ENCODE peak calls at places on chromosome 6, in five cellular contexts. One of them, this sample, is unnamed.

GRCh38 chr6:11139051-11139960 is 27.8 kb upstream of the ERVFRD-1 start:
- DNase-seq in K562: no peak
- DNase-seq in GM12878: no peak
- DNase-seq in IMR-90: peak; percentile 72
- DNase-seq in A549: no peak
- DNase-seq in this sample: no peak

GRCh38 chr6:37110455-37111155 is 59.3 kb upstream of the PIM1 start:
- DNase-seq in IMR-90: no peak
- DNase-seq in GM12878: peak; percentile 59
- DNase-seq in A549: no peak
- DNase-seq in K562: no peak
- DNase-seq in this sample: peak; percentile 44

GRCh38 chr6:89047473-89047872 is 33.1 kb upstream of the PNRC1 start:
- DNase-seq in IMR-90: no peak
- DNase-seq in A549: no peak
- DNase-seq in K562: no peak
- DNase-seq in GM12878: no peak
- DNase-seq in this sample: no peak

GRCh38 chr6:23874985-23875384 is 251.0 kb upstream of the NRSN1 start:
- DNase-seq in A549: no peak
- DNase-seq in IMR-90: no peak
- DNase-seq in GM12878: no peak
- DNase-seq in K562: no peak
- DNase-seq in this sample: no peak

GRCh38 chr6:119481981-119482380 is 132.4 kb upstream of the MAN1A1 start:
- DNase-seq in GM12878: no peak
- DNase-seq in A549: no peak
- DNase-seq in K562: no peak
- DNase-seq in IMR-90: no peak
- DNase-seq in this sample: no peak

GRCh38 chr6:27836783-27837635 is 75.2 kb downstream of the OR2B2 start:
- DNase-seq in A549: no peak
- DNase-seq in GM12878: no peak
- DNase-seq in K562: peak; percentile 51
- DNase-seq in IMR-90: peak; percentile 87
- DNase-seq in this sample: peak; percentile 44

GRCh38 chr6:13695217-13695616 is 16.4 kb downstream of the RANBP9 start:
- DNase-seq in A549: no peak
- DNase-seq in K562: no peak
- DNase-seq in GM12878: no peak
- DNase-seq in IMR-90: peak; percentile 65
- DNase-seq in this sample: no peak

GRCh38 chr6:47581591-47581990 is 104.0 kb downstream of the CD2AP start:
- DNase-seq in A549: no peak
- DNase-seq in K562: no peak
- DNase-seq in GM12878: no peak
- DNase-seq in IMR-90: no peak
- DNase-seq in this sample: no peak

GRCh38 chr6:36720251-36721141 is 22.9 kb downstream of the RAB44 start:
- DNase-seq in A549: no peak
- DNase-seq in GM12878: no peak
- DNase-seq in IMR-90: no peak
- DNase-seq in K562: no peak
- DNase-seq in this sample: no peak

GRCh38 chr6:102832021-102832420 is 1438.5 kb downstream of the GRIK2 start:
- DNase-seq in K562: no peak
- DNase-seq in IMR-90: no peak
- DNase-seq in A549: no peak
- DNase-seq in GM12878: no peak
- DNase-seq in this sample: no peak

GRCh38 chr6:41191569-41191968 is 9.4 kb downstream of the TREML2 start:
- DNase-seq in A549: peak; percentile 8
- DNase-seq in GM12878: no peak
- DNase-seq in IMR-90: no peak
- DNase-seq in K562: peak; percentile 76
- DNase-seq in this sample: peak; percentile 48

GRCh38 chr6:63527658-63528514 is 44.4 kb upstream of the LOC128125822 start:
- DNase-seq in K562: no peak
- DNase-seq in GM12878: no peak
- DNase-seq in A549: peak; percentile 79
- DNase-seq in IMR-90: peak; percentile 100
- DNase-seq in this sample: no peak

GRCh38 chr6:145228962-145229582 is 506.2 kb downstream of the EPM2A start:
- DNase-seq in IMR-90: no peak
- DNase-seq in K562: no peak
- DNase-seq in GM12878: no peak
- DNase-seq in A549: no peak
- DNase-seq in this sample: no peak

GRCh38 chr6:167268683-167269280 is 22.3 kb upstream of the UNC93A start:
- DNase-seq in GM12878: no peak
- DNase-seq in K562: no peak
- DNase-seq in A549: no peak
- DNase-seq in IMR-90: no peak
- DNase-seq in this sample: no peak

GRCh38 chr6:134640975-134641429 is 308.9 kb downstream of the ALDH8A1 start:
- DNase-seq in IMR-90: peak; percentile 95
- DNase-seq in A549: peak; percentile 36
- DNase-seq in K562: peak; percentile 64
- DNase-seq in GM12878: peak; percentile 45
- DNase-seq in this sample: peak; percentile 57

GRCh38 chr6:163354779-163355431 is 59.6 kb upstream of the QKI start:
- DNase-seq in IMR-90: peak; percentile 28
- DNase-seq in K562: no peak
- DNase-seq in A549: no peak
- DNase-seq in GM12878: peak; percentile 9
- DNase-seq in this sample: peak; percentile 45

GRCh38 chr6:74439412-74439811 is 743.4 kb downstream of the CD109 start:
- DNase-seq in K562: no peak
- DNase-seq in GM12878: no peak
- DNase-seq in A549: no peak
- DNase-seq in IMR-90: no peak
- DNase-seq in this sample: no peak

GRCh38 chr6:116586276-116586675 is 15.0 kb downstream of the RWDD1 start:
- DNase-seq in IMR-90: no peak
- DNase-seq in K562: no peak
- DNase-seq in A549: no peak
- DNase-seq in GM12878: no peak
- DNase-seq in this sample: no peak

GRCh38 chr6:107361568-107362270 is 97.6 kb downstream of the PDSS2 start:
- DNase-seq in IMR-90: peak; percentile 82
- DNase-seq in K562: no peak
- DNase-seq in A549: no peak
- DNase-seq in GM12878: no peak
- DNase-seq in this sample: no peak

GRCh38 chr6:111173946-111174345 is 86.6 kb downstream of the SLC16A10 start:
- DNase-seq in A549: no peak
- DNase-seq in GM12878: no peak
- DNase-seq in K562: no peak
- DNase-seq in IMR-90: no peak
- DNase-seq in this sample: no peak

GRCh38 chr6:96537726-96538125 is 16.1 kb downstream of the UFL1 start:
- DNase-seq in GM12878: no peak
- DNase-seq in IMR-90: no peak
- DNase-seq in A549: no peak
- DNase-seq in K562: no peak
- DNase-seq in this sample: no peak

GRCh38 chr6:22025468-22026159 is 271.2 kb downstream of the PRL start:
- DNase-seq in A549: peak; percentile 10
- DNase-seq in IMR-90: peak; percentile 81
- DNase-seq in K562: peak; percentile 79
- DNase-seq in GM12878: peak; percentile 76
- DNase-seq in this sample: peak; percentile 16

GRCh38 chr6:159790947-159791598 is 806 bp downstream of the MRPL18 start:
- DNase-seq in K562: no peak
- DNase-seq in IMR-90: no peak
- DNase-seq in A549: no peak
- DNase-seq in GM12878: no peak
- DNase-seq in this sample: no peak

GRCh38 chr6:28606424-28607391 is 81.0 kb downstream of the GPX5 start:
- DNase-seq in GM12878: peak; percentile 45
- DNase-seq in K562: peak; percentile 66
- DNase-seq in IMR-90: peak; percentile 72
- DNase-seq in A549: peak; percentile 83
- DNase-seq in this sample: peak; percentile 90

GRCh38 chr6:30463651-30464618 is 25.4 kb upstream of the HLA-E start:
- DNase-seq in K562: no peak
- DNase-seq in A549: no peak
- DNase-seq in GM12878: peak; percentile 15
- DNase-seq in IMR-90: peak; percentile 50
- DNase-seq in this sample: no peak

GRCh38 chr6:122878809-122879208 is 89.8 kb downstream of the SMPDL3A start:
- DNase-seq in GM12878: no peak
- DNase-seq in K562: no peak
- DNase-seq in IMR-90: no peak
- DNase-seq in A549: no peak
- DNase-seq in this sample: no peak

GRCh38 chr6:146287691-146288369 is 255.8 kb upstream of the RAB32 start:
- DNase-seq in K562: no peak
- DNase-seq in IMR-90: no peak
- DNase-seq in A549: no peak
- DNase-seq in GM12878: no peak
- DNase-seq in this sample: no peak

GRCh38 chr6:70709826-70710225 is 42.1 kb downstream of the SMAP1 start:
- DNase-seq in IMR-90: peak; percentile 90
- DNase-seq in K562: no peak
- DNase-seq in A549: no peak
- DNase-seq in GM12878: no peak
- DNase-seq in this sample: no peak

GRCh38 chr6:158654960-158655485 is 5.2 kb downstream of the SYTL3 start:
- DNase-seq in GM12878: no peak
- DNase-seq in IMR-90: peak; percentile 79
- DNase-seq in A549: no peak
- DNase-seq in K562: no peak
- DNase-seq in this sample: no peak
- TF ChIP-seq RCOR1 in GM12878: no peak
- TF ChIP-seq RCOR1 in IMR-90: no peak
- TF ChIP-seq RCOR1 in A549: no peak
- TF ChIP-seq RCOR1 in K562: no peak
- TF ChIP-seq RCOR1 in this sample: no peak

DNA sequence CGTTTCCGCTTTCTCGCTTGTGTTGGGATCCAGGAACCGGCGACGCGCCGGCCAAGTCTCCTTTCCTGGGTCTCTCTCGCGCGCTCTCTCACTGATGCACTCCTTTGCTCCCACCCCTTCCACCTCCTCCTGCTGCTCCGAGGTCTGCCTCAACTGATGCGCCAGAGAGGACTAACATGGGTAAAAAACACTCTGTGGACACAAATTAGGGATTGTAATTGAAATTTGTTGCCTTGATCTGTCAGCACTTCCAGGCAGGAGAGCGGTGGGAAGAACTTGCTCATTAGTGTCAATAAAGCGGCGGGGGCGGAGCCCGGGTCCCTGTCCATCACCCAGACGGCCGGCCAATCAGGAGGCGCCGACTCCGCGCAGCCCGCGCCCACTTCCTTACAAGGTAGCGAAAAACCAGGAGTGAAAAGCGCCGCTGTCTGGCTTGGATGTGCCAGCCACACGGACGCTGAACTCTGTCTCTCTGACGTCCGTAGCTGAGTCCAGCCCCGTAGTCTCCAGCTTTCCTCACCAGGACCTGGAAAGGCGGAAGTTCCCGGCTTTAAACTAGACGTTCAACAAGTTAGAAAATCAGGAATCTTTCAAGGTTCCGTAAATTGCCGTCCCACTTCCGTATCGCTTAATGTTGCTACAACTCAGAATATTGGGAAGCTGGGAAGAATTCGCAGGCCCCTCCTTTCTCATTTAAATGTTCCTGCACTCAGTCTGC is at the start of gene TBX18:
- DNase-seq in IMR-90: peak; percentile 88
- DNase-seq in K562: peak; percentile 93
- DNase-seq in A549: peak; percentile 67
- DNase-seq in GM12878: no peak
- DNase-seq in this sample: peak; percentile 85
- TF ChIP-seq RCOR1 in IMR-90: no peak
- TF ChIP-seq RCOR1 in K562: peak; percentile 82
- TF ChIP-seq RCOR1 in A549: no peak
- TF ChIP-seq RCOR1 in GM12878: no peak
- TF ChIP-seq RCOR1 in this sample: no peak

GRCh38 chr6:87724994-87725811 is 23.2 kb upstream of the AKIRIN2 start:
- DNase-seq in K562: no peak
- DNase-seq in IMR-90: no peak
- DNase-seq in A549: no peak
- DNase-seq in GM12878: peak; percentile 92
- DNase-seq in this sample: no peak

GRCh38 chr6:87731080-87731479 is 29.0 kb upstream of the AKIRIN2 start:
- DNase-seq in K562: no peak
- DNase-seq in IMR-90: no peak
- DNase-seq in A549: no peak
- DNase-seq in GM12878: no peak
- DNase-seq in this sample: no peak

GRCh38 chr6:87731818-87732661 is 30.0 kb upstream of the AKIRIN2 start:
- DNase-seq in GM12878: peak; percentile 71
- DNase-seq in A549: peak; percentile 77
- DNase-seq in IMR-90: peak; percentile 86
- DNase-seq in K562: no peak
- DNase-seq in this sample: no peak

GRCh38 chr6:87728706-87729105 is 26.7 kb upstream of the AKIRIN2 start:
- DNase-seq in IMR-90: no peak
- DNase-seq in GM12878: no peak
- DNase-seq in K562: no peak
- DNase-seq in A549: no peak
- DNase-seq in this sample: no peak

DNA sequence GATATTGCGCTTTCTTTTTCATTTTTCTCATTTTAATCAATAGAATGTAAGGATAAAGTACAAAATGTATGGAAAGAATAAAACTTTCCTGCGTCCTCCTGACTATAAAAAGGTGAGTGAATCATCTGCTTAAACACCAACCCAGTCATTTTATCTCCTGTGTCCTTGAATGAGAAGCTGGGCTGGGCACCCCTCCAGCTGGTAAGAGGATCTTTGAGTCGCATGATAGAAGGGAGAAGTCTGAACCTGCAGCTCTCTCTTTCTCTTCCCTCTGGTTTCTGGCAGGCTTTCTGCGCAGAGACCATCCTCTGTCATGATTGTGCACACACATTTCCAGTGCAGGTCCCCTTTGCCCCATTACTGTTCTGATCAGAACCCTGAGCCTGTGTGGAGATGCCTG is 28.3 kb upstream of the AKIRIN2 start:
- DNase-seq in GM12878: no peak
- DNase-seq in K562: no peak
- DNase-seq in A549: no peak
- DNase-seq in IMR-90: peak; percentile 63
- DNase-seq in this sample: no peak
- TF ChIP-seq RCOR1 in GM12878: no peak
- TF ChIP-seq RCOR1 in K562: no peak
- TF ChIP-seq RCOR1 in A549: no peak
- TF ChIP-seq RCOR1 in IMR-90: no peak
- TF ChIP-seq RCOR1 in this sample: no peak

DNA sequence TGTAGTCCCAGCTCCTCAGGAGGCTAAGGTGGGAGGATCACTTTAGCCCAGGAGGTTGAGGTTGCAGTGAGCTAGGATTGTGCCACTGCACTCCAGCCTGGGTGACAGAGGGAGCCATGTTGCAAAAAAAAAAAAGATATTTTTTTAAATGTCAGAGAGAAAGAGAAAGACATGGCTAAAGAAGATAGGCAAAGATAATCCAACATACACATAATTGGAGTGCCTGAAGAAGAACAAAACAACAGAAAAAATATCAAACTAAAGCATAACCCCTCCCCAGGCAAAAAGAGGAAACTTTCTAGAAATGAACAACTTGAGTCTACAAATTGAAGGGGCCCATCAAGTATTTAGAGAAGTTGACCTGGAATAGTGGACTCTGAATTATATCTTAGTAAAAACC is 14.0 kb upstream of the GRM4 start:
- DNase-seq in K562: no peak
- DNase-seq in GM12878: no peak
- DNase-seq in A549: no peak
- DNase-seq in IMR-90: no peak
- DNase-seq in this sample: no peak
- TF ChIP-seq RCOR1 in K562: no peak
- TF ChIP-seq RCOR1 in GM12878: no peak
- TF ChIP-seq RCOR1 in A549: no peak
- TF ChIP-seq RCOR1 in IMR-90: no peak
- TF ChIP-seq RCOR1 in this sample: no peak